ENCODE peak calls at places on chromosomes 2 and 18, in six cellular contexts. U is midbrain; Z is activated CD4-positive, CD25-positive, alpha-beta regulatory T cell treated with anti-CD3 and anti-CD28 coated beads, Interleukin-2, amount 50 U/mL, for 16 hours; E is psoas muscle; M is OCI-M1; K is tibial artery. G is an unnamed sample.

GRCh38 chr18:10010611-10011015 is 96.8 kb downstream of the VAPA start:
- DNase-seq in U (peak), Z (no peak), E (peak), M (no peak), K (peak), G (peak)

GRCh38 chr2:151007365-151007764 is 254.3 kb downstream of the RBM43 start:
- DNase-seq in U (no peak), Z (no peak), E (peak), M (no peak), K (no peak), G (no peak)

GRCh38 chr2:55887906-55888625 is 35.5 kb downstream of the EFEMP1 start:
- DNase-seq in U (no peak), Z (no peak), E (no peak), M (no peak), K (peak), G (no peak)

GRCh38 chr2:60125880-60126444 is 427.5 kb downstream of the BCL11A start:
- DNase-seq in U (no peak), Z (no peak), E (no peak), M (no peak), K (no peak), G (no peak)

GRCh38 chr2:225994748-225995405 is 595.4 kb downstream of the NYAP2 start:
- DNase-seq in U (no peak), Z (no peak), E (no peak), M (no peak), K (no peak), G (no peak)

GRCh38 chr2:218026676-218027425 is 24.1 kb upstream of the TNS1 start:
- DNase-seq in U (no peak), Z (no peak), E (peak), M (no peak), K (peak), G (no peak)

GRCh38 chr2:220044383-220044782 is 417.0 kb downstream of the SLC4A3 start:
- DNase-seq in U (no peak), Z (no peak), E (no peak), M (no peak), K (no peak), G (no peak)

GRCh38 chr18:63260075-63260754 is 59.4 kb downstream of the BCL2 start:
- DNase-seq in U (no peak), Z (no peak), E (peak), M (no peak), K (no peak), G (no peak)

GRCh38 chr18:22741318-22741717 is 191.8 kb upstream of the RBBP8 start:
- DNase-seq in U (no peak), Z (no peak), E (no peak), M (no peak), K (no peak), G (no peak)

GRCh38 chr18:76491801-76492668 is 3.0 kb downstream of the ZNF516 start:
- DNase-seq in U (peak), Z (no peak), E (peak), M (peak), K (no peak), G (no peak)

GRCh38 chr2:221263572-221263971 is 308.5 kb downstream of the EPHA4 start:
- DNase-seq in U (no peak), Z (no peak), E (no peak), M (no peak), K (no peak), G (no peak)

GRCh38 chr2:223469270-223470057 is 132.7 kb downstream of the SCG2 start:
- DNase-seq in U (no peak), Z (no peak), E (peak), M (no peak), K (peak), G (peak)

GRCh38 chr2:216372761-216373291 is 543 bp upstream of the MARCHF4 start:
- DNase-seq in U (no peak), Z (no peak), E (no peak), M (no peak), K (no peak), G (no peak)

GRCh38 chr2:860259-860855 is 90.3 kb upstream of the SNTG2 start:
- DNase-seq in U (no peak), Z (no peak), E (no peak), M (no peak), K (no peak), G (no peak)

GRCh38 chr2:86584164-86584913 is 21.1 kb upstream of the CHMP3 start:
- DNase-seq in U (no peak), Z (no peak), E (no peak), M (peak), K (no peak), G (no peak)

GRCh38 chr2:10497797-10498251 is 49.7 kb upstream of the ODC1 start:
- DNase-seq in U (no peak), Z (peak), E (peak), M (peak), K (no peak), G (no peak)

GRCh38 chr2:186749179-186749578 is 55.3 kb downstream of the FAM171B start:
- DNase-seq in U (no peak), Z (no peak), E (no peak), M (no peak), K (no peak), G (no peak)

GRCh38 chr2:217261452-217261851 is 401.6 kb upstream of the TNP1 start:
- DNase-seq in U (no peak), Z (no peak), E (no peak), M (peak), K (no peak), G (no peak)

GRCh38 chr2:58571181-58571852 is 330.2 kb upstream of the FANCL start:
- DNase-seq in U (peak), Z (no peak), E (no peak), M (peak), K (no peak), G (no peak)

GRCh38 chr18:64332851-64333250 is 184.0 kb upstream of the LINC00305 start:
- DNase-seq in U (no peak), Z (no peak), E (no peak), M (no peak), K (no peak), G (no peak)

GRCh38 chr2:235116885-235117492 is 165.2 kb downstream of the SH3BP4 start:
- DNase-seq in U (peak), Z (no peak), E (no peak), M (peak), K (no peak), G (no peak)

GRCh38 chr2:19652811-19653210 is 249.0 kb downstream of the TTC32 start:
- DNase-seq in U (no peak), Z (no peak), E (no peak), M (no peak), K (no peak), G (no peak)

GRCh38 chr2:54514819-54515569 is 58.9 kb downstream of the SPTBN1 start:
- DNase-seq in U (no peak), Z (no peak), E (no peak), M (no peak), K (no peak), G (no peak)

GRCh38 chr2:138948070-138948539 is 167.9 kb upstream of the NXPH2 start:
- DNase-seq in U (no peak), Z (no peak), E (no peak), M (peak), K (peak), G (no peak)

GRCh38 chr2:216849987-216850386 is 9.9 kb downstream of the TNP1 start:
- DNase-seq in U (peak), Z (no peak), E (peak), M (no peak), K (no peak), G (no peak)

GRCh38 chr2:767440-767839 is 90.2 kb upstream of the TMEM18 start:
- DNase-seq in U (no peak), Z (no peak), E (no peak), M (no peak), K (no peak), G (no peak)

G was measured in thoracic aorta.